ENCODE peak calls at places on chromosomes 5 and 9, in five cellular contexts. G, Q, H, P and J are unnamed samples.
A peak's percentile ranks its signal among the peaks of the same experiment; 100 is the strongest.

GRCh38 chr5:116068028-116068632 is 16.7 kb upstream of the COMMD10 start:
- DNase-seq in G (no peak), Q (peak; percentile 44), H (peak; percentile 19), P (peak; percentile 71), J (peak; percentile 32)

GRCh38 chr9:101718176-101718575 is 20.3 kb downstream of the GRIN3A start:
- DNase-seq in G (no peak), Q (no peak), H (no peak), P (no peak), J (no peak)

GRCh38 chr9:81517954-81518353 is 171.4 kb downstream of the TLE1 start:
- DNase-seq in G (no peak), Q (no peak), H (no peak), P (peak; percentile 9), J (no peak)

GRCh38 chr5:83553000-83553486 is 81.5 kb downstream of the VCAN start:
- DNase-seq in G (no peak), Q (no peak), H (no peak), P (no peak), J (no peak)

GRCh38 chr5:125269926-125270325 is 523.5 kb upstream of the ZNF608 start:
- DNase-seq in G (no peak), Q (no peak), H (no peak), P (no peak), J (no peak)

GRCh38 chr9:118976160-118976559 is 393.1 kb downstream of the BRINP1 start:
- DNase-seq in G (no peak), Q (no peak), H (no peak), P (no peak), J (no peak)

GRCh38 chr9:130731355-130731754 is 37.8 kb downstream of the EXOSC2 start:
- DNase-seq in G (no peak), Q (no peak), H (no peak), P (no peak), J (no peak)

GRCh38 chr5:125612356-125613149 is 810.7 kb upstream of the GRAMD2B start:
- DNase-seq in G (no peak), Q (no peak), H (no peak), P (no peak), J (peak; percentile 40)

GRCh38 chr9:126465977-126466376 is 139.3 kb downstream of the MVB12B start:
- DNase-seq in G (no peak), Q (no peak), H (no peak), P (no peak), J (no peak)

GRCh38 chr9:124108216-124108615 is 96.6 kb downstream of the LHX2 start:
- DNase-seq in G (no peak), Q (no peak), H (no peak), P (no peak), J (no peak)

GRCh38 chr9:35910613-35911488 is 1.6 kb downstream of the SPAAR start:
- DNase-seq in G (peak; percentile 35), Q (peak; percentile 80), H (no peak), P (peak; percentile 63), J (peak; percentile 85)

GRCh38 chr5:89698028-89698427 is 711.5 kb downstream of the CETN3 start:
- DNase-seq in G (no peak), Q (no peak), H (no peak), P (no peak), J (no peak)

GRCh38 chr5:67063055-67063454 is 133.5 kb downstream of the CD180 start:
- DNase-seq in G (no peak), Q (no peak), H (no peak), P (no peak), J (no peak)